ENCODE peak calls at places on chromosomes 4 and X, in ten cellular contexts. D is neural progenitor cell, E is upper lobe of left lung, I is uterus, L is pancreas, N is IMR-90, J is OCI-LY7, Q is lung, U is tibial nerve, C is Panc1. Y is an unnamed sample.

GRCh38 chr4:133270021-133270570 is 121.0 kb downstream of the PCDH10 start:
- DNase-seq in J (no peak), E (no peak), U (no peak), L (no peak), I (no peak), Q (no peak), D (no peak), C (no peak), N (no peak), Y (no peak)

GRCh38 chr4:98261291-98262271 is at the start of gene RAP1GDS1:
- DNase-seq in J (peak; percentile 52), I (peak; percentile 41), E (peak; percentile 57), L (peak; percentile 19), N (peak; percentile 71), U (peak; percentile 17), D (peak; percentile 39), C (no peak), Q (peak; percentile 38), Y (peak; percentile 0)

GRCh38 chr4:125316781-125317525 is 2.2 kb downstream of the FAT4 start:
- DNase-seq in U (peak; percentile 18), N (peak; percentile 35), C (no peak), L (no peak), Q (peak; percentile 34), D (peak; percentile 66), J (no peak), I (peak; percentile 32), E (no peak), Y (no peak)

GRCh38 chr4:168654206-168655174 is 157.6 kb downstream of the PALLD start:
- DNase-seq in Q (no peak), E (peak; percentile 45), I (no peak), N (no peak), U (no peak), L (no peak), C (no peak), D (no peak), J (no peak), Y (no peak)

GRCh38 chr4:148064451-148064850 is 332.6 kb downstream of the ARHGAP10 start:
- DNase-seq in U (no peak), D (no peak), C (no peak), N (no peak), Q (no peak), E (no peak), I (no peak), J (no peak), L (no peak), Y (no peak)

GRCh38 chr4:70670332-70671014 is 4.2 kb upstream of the JCHAIN start:
- DNase-seq in D (no peak), U (no peak), C (no peak), N (peak; percentile 75), L (no peak), Q (no peak), E (no peak), J (no peak), I (no peak), Y (no peak)

GRCh38 chr4:81620442-81620841 is 148.7 kb upstream of the RASGEF1B start:
- DNase-seq in D (no peak), J (no peak), U (no peak), C (no peak), L (no peak), E (no peak), Q (no peak), N (no peak), I (no peak), Y (no peak)

GRCh38 chr4:138164218-138164617 is 77.9 kb downstream of the SLC7A11 start:
- DNase-seq in C (no peak), N (no peak), D (no peak), J (no peak), U (no peak), L (no peak), E (no peak), Q (no peak), I (no peak), Y (no peak)

GRCh38 chrX:2898861-2899512 is 30.2 kb downstream of the ARSD start:
- DNase-seq in I (no peak), L (peak; percentile 42), Q (no peak), E (peak; percentile 41), J (no peak), N (no peak), C (no peak), U (no peak), D (no peak), Y (no peak)

GRCh38 chr4:10077492-10078335 is 38.9 kb downstream of the WDR1 start:
- DNase-seq in D (no peak), Q (no peak), I (peak; percentile 30), L (no peak), E (peak; percentile 53), N (no peak), U (no peak), C (no peak), J (no peak), Y (no peak)

GRCh38 chr4:1080961-1081688 is 32.2 kb downstream of the RNF212 start:
- DNase-seq in L (no peak), D (no peak), I (no peak), Q (no peak), N (peak; percentile 71), E (no peak), U (no peak), C (no peak), J (no peak), Y (no peak)

GRCh38 chr4:48329976-48330375 is 11.4 kb upstream of the SLAIN2 start:
- DNase-seq in L (no peak), J (no peak), I (no peak), E (no peak), C (no peak), N (peak; percentile 91), U (no peak), Q (no peak), D (no peak), Y (no peak)

GRCh38 chr4:158861766-158862165 is 92.9 kb downstream of the FNIP2 start:
- DNase-seq in U (no peak), E (no peak), D (peak; percentile 11), C (no peak), J (no peak), Q (no peak), L (no peak), I (no peak), N (no peak), Y (no peak)

GRCh38 chrX:65596270-65596669 is 61.7 kb upstream of the LAS1L start:
- DNase-seq in L (no peak), D (no peak), J (no peak), E (peak; percentile 58), Q (no peak), I (no peak), U (no peak), C (no peak), N (peak; percentile 49), Y (peak; percentile 25)

GRCh38 chr4:151192556-151193235 is 84.3 kb upstream of the PRSS48 start:
- DNase-seq in E (no peak), J (no peak), U (no peak), D (no peak), Q (no peak), L (no peak), C (no peak), I (no peak), N (peak; percentile 19), Y (no peak)

GRCh38 chr4:52657630-52658501 is 1.2 kb downstream of the USP46 start:
- DNase-seq in U (peak; percentile 10), I (no peak), N (peak; percentile 69), J (peak; percentile 5), C (no peak), Q (no peak), D (peak; percentile 72), L (no peak), E (no peak), Y (no peak)

DNA sequence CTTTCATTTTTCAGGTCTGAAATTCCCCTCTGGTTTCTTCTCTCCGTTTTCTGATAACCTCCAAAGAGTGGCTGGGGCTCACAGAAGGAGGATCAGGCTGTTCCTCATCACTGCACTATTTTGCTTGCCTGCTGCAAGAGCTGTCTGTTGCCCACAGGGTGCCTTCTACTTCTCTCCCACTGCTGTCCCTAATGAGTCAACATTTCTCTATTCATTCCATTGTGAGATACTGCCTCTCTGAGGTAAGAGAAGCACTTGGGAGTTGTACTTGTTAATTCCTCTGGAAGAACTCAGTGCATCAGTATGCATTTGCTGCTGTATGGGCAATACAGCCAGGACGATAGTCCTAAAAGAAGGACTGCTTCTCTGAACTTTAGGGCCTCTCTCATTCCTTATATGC is 34.8 kb downstream of the CT47B1 start:
- DNase-seq in I (no peak), N (no peak), C (no peak), E (no peak), J (no peak), D (no peak), L (no peak), U (no peak), Q (no peak), Y (no peak)
- TF ChIP-seq CTCF in I (no peak), N (no peak), C (no peak), E (no peak), J (no peak), D (no peak), L (no peak), U (no peak), Q (no peak), Y (no peak)

GRCh38 chr4:95676190-95676589 is 127.4 kb upstream of the UNC5C start:
- DNase-seq in N (no peak), D (no peak), I (no peak), C (no peak), J (no peak), U (no peak), E (no peak), Q (no peak), L (no peak), Y (no peak)
- H3K9me3 ChIP-seq in N (no peaks in the 10 kb centered on the region), D (no peaks in the 10 kb centered on the region), I (no peaks in the 10 kb centered on the region), C (no peaks in the 10 kb centered on the region), J (no peaks in the 10 kb centered on the region), U (no peaks in the 10 kb centered on the region), E (no peaks in the 10 kb centered on the region), Q (no peaks in the 10 kb centered on the region), L (no peaks in the 10 kb centered on the region), Y (no peaks in the 10 kb centered on the region)

GRCh38 chrX:13254076-13254785 is 65.6 kb downstream of the ATXN3L start:
- DNase-seq in E (peak; percentile 57), L (peak; percentile 7), Q (no peak), N (peak; percentile 53), D (peak; percentile 5), C (no peak), J (peak; percentile 24), I (peak; percentile 36), U (no peak), Y (no peak)
- TF ChIP-seq CTCF in E (no peak), L (no peak), Q (no peak), N (peak; percentile 14), D (no peak), C (no peak), J (peak; percentile 15), I (no peak), U (no peak), Y (no peak)

GRCh38 chr4:73803213-73803612 is 33.3 kb upstream of the CXCL6 start:
- DNase-seq in U (no peak), J (no peak), L (no peak), Q (no peak), N (no peak), C (no peak), E (no peak), I (no peak), D (no peak), Y (no peak)

GRCh38 chr4:73798842-73799241 is 37.6 kb upstream of the CXCL6 start:
- DNase-seq in U (no peak), E (no peak), I (no peak), C (no peak), L (no peak), Q (no peak), N (no peak), D (no peak), J (no peak), Y (no peak)

GRCh38 chr4:73801692-73802091 is 34.8 kb upstream of the CXCL6 start:
- DNase-seq in D (no peak), E (no peak), U (no peak), Q (no peak), L (no peak), C (no peak), I (no peak), N (no peak), J (no peak), Y (no peak)

GRCh38 chr4:73800206-73800605 is 36.3 kb upstream of the CXCL6 start:
- DNase-seq in I (no peak), C (no peak), Q (no peak), J (no peak), U (no peak), D (no peak), N (no peak), L (no peak), E (no peak), Y (no peak)
- H3K9me3 ChIP-seq in I (no peaks in the 10 kb centered on the region), C (no peaks in the 10 kb centered on the region), Q (peaks cover 2% of the 10 kb centered on the region), J (no peaks in the 10 kb centered on the region), U (no peaks in the 10 kb centered on the region), D (no peaks in the 10 kb centered on the region), N (peaks cover 2% of the 10 kb centered on the region), L (no peaks in the 10 kb centered on the region), E (no peaks in the 10 kb centered on the region), Y (no peaks in the 10 kb centered on the region)